ENCODE peak calls at places on chromosomes 2 and 18, in ten cellular contexts. X is left ventricle myocardium inferior, J is fibroblast of lung, E is upper lobe of right lung, I is cardiac muscle cell, R is stomach, C is Peyer's patch, P is tibial artery, V is OCI-LY7, Q is neural progenitor cell. O is an unnamed sample.

GRCh38 chr2:238387376-238387775 is 39.4 kb upstream of the ASB1 start:
- DNase-seq in X (no peak), J (no peak), E (no peak), I (no peak), R (no peak), C (no peak), P (no peak), V (no peak), Q (no peak), O (no peak)

GRCh38 chr2:70381821-70382220 is 80.0 kb upstream of the FAM136A start:
- DNase-seq in X (no peak), J (peak; percentile 59), E (no peak), I (no peak), R (no peak), C (no peak), P (no peak), V (no peak), Q (no peak), O (no peak)

GRCh38 chr2:233419626-233420431 is 65.5 kb downstream of the DGKD start:
- DNase-seq in X (no peak), J (no peak), E (no peak), I (peak; percentile 34), R (peak; percentile 76), C (no peak), P (no peak), V (peak; percentile 23), Q (peak; percentile 64), O (no peak)

GRCh38 chr2:20666364-20667150 is at the start of gene GDF7:
- DNase-seq in X (no peak), J (no peak), E (peak; percentile 65), I (peak; percentile 34), R (no peak), C (peak; percentile 66), P (peak; percentile 72), V (no peak), Q (peak; percentile 58), O (peak; percentile 49)

GRCh38 chr2:232447638-232448472 is 8.1 kb upstream of the ALPI start:
- DNase-seq in X (peak; percentile 12), J (peak; percentile 11), E (peak; percentile 64), I (no peak), R (no peak), C (peak; percentile 88), P (no peak), V (no peak), Q (no peak), O (no peak)

GRCh38 chr2:10400978-10401951 is 46.9 kb downstream of the ODC1 start:
- DNase-seq in X (no peak), J (no peak), E (no peak), I (no peak), R (peak; percentile 48), C (peak; percentile 76), P (no peak), V (no peak), Q (no peak), O (peak; percentile 46)

GRCh38 chr2:46294185-46294836 is 2.9 kb upstream of the EPAS1 start:
- DNase-seq in X (peak; percentile 31), J (no peak), E (no peak), I (peak; percentile 48), R (no peak), C (no peak), P (no peak), V (no peak), Q (peak; percentile 74), O (no peak)

GRCh38 chr2:170321526-170321925 is 143.6 kb downstream of the MYO3B start:
- DNase-seq in X (no peak), J (no peak), E (no peak), I (no peak), R (no peak), C (no peak), P (no peak), V (no peak), Q (no peak), O (no peak)

GRCh38 chr2:139924070-139924469 is 1143.9 kb upstream of the NXPH2 start:
- DNase-seq in X (no peak), J (no peak), E (no peak), I (peak; percentile 33), R (no peak), C (no peak), P (no peak), V (no peak), Q (peak; percentile 43), O (no peak)

GRCh38 chr18:7898181-7898580 is 331.1 kb downstream of the PTPRM start:
- DNase-seq in X (no peak), J (no peak), E (no peak), I (no peak), R (no peak), C (no peak), P (no peak), V (no peak), Q (peak; percentile 51), O (no peak)

GRCh38 chr18:59697236-59697932 is at the start of gene CCBE1:
- DNase-seq in X (peak; percentile 60), J (peak; percentile 71), E (peak; percentile 88), I (peak; percentile 77), R (peak; percentile 79), C (peak; percentile 82), P (no peak), V (no peak), Q (peak; percentile 88), O (peak; percentile 80)

GRCh38 chr18:2846241-2846637 is 567 bp upstream of the EMILIN2 start:
- DNase-seq in X (no peak), J (peak; percentile 26), E (no peak), I (no peak), R (no peak), C (peak; percentile 51), P (peak; percentile 37), V (no peak), Q (peak; percentile 53), O (no peak)

GRCh38 chr2:208062113-208062512 is 36.8 kb upstream of the PLEKHM3 start:
- DNase-seq in X (no peak), J (peak; percentile 44), E (no peak), I (no peak), R (no peak), C (no peak), P (no peak), V (peak; percentile 44), Q (peak; percentile 85), O (no peak)

GRCh38 chr2:64627860-64628841 is 25.6 kb downstream of the SERTAD2 start:
- DNase-seq in X (no peak), J (no peak), E (no peak), I (no peak), R (peak; percentile 20), C (no peak), P (no peak), V (no peak), Q (no peak), O (no peak)

GRCh38 chr2:234881413-234882241 is 70.2 kb upstream of the SH3BP4 start:
- DNase-seq in X (peak; percentile 78), J (peak; percentile 89), E (peak; percentile 91), I (peak; percentile 89), R (peak; percentile 88), C (peak; percentile 91), P (peak; percentile 80), V (peak; percentile 64), Q (peak; percentile 73), O (peak; percentile 91)

GRCh38 chr2:1664076-1664605 is 80.2 kb downstream of the PXDN start:
- DNase-seq in X (no peak), J (no peak), E (no peak), I (peak; percentile 10), R (peak; percentile 10), C (peak; percentile 36), P (peak; percentile 8), V (no peak), Q (no peak), O (no peak)

GRCh38 chr2:1662606-1663180 is 81.6 kb downstream of the PXDN start:
- DNase-seq in X (no peak), J (no peak), E (no peak), I (no peak), R (no peak), C (peak; percentile 43), P (peak; percentile 14), V (no peak), Q (no peak), O (no peak)

GRCh38 chr2:1663621-1664020 is 80.7 kb downstream of the PXDN start:
- DNase-seq in X (no peak), J (no peak), E (no peak), I (no peak), R (peak; percentile 23), C (no peak), P (peak; percentile 17), V (no peak), Q (no peak), O (no peak)

GRCh38 chr2:1665761-1666505 is 78.4 kb downstream of the PXDN start:
- DNase-seq in X (no peak), J (no peak), E (no peak), I (no peak), R (peak; percentile 9), C (peak; percentile 28), P (no peak), V (no peak), Q (no peak), O (no peak)

GRCh38 chr2:1664698-1665097 is 79.6 kb downstream of the PXDN start:
- DNase-seq in X (no peak), J (no peak), E (no peak), I (no peak), R (peak; percentile 7), C (peak; percentile 33), P (peak; percentile 20), V (no peak), Q (no peak), O (no peak)
- H3K4me1 ChIP-seq in X (no peaks in the 10 kb centered on the region), J (no peaks in the 10 kb centered on the region), E (no peaks in the 10 kb centered on the region), I (peaks cover 4% of the 10 kb centered on the region), R (no peaks in the 10 kb centered on the region), C (no peaks in the 10 kb centered on the region), P (no peaks in the 10 kb centered on the region), V (no peaks in the 10 kb centered on the region), Q (no peaks in the 10 kb centered on the region), O (no peaks in the 10 kb centered on the region)

GRCh38 chr2:109171444-109172334 is 42.7 kb downstream of the SH3RF3 start:
- DNase-seq in X (peak; percentile 42), J (peak; percentile 97), E (no peak), I (peak; percentile 38), R (peak; percentile 36), C (no peak), P (peak; percentile 91), V (no peak), Q (no peak), O (peak; percentile 45)
- H3K27ac ChIP-seq in X (peak overlapping the region; percentile 90), J (peak overlapping the region; percentile 90), E (peak overlapping the region; percentile 82), I (no peak overlapping the region), R (peak overlapping the region; percentile 85), C (peak overlapping the region; percentile 50), P (peak overlapping the region; percentile 94), V (no peak overlapping the region), Q (no peak overlapping the region), O (peak overlapping the region; percentile 76)

GRCh38 chr2:108960006-108960405 is 29.0 kb downstream of the EDAR start:
- DNase-seq in X (no peak), J (no peak), E (no peak), I (no peak), R (no peak), C (no peak), P (no peak), V (no peak), Q (no peak), O (no peak)
- TF ChIP-seq CTCF in X (no peak), J (peak; percentile 11), E (no peak), I (peak; percentile 21), R (no peak), C (peak; percentile 11), P (no peak), V (peak; percentile 19), Q (peak; percentile 32), O (no peak)

DNA sequence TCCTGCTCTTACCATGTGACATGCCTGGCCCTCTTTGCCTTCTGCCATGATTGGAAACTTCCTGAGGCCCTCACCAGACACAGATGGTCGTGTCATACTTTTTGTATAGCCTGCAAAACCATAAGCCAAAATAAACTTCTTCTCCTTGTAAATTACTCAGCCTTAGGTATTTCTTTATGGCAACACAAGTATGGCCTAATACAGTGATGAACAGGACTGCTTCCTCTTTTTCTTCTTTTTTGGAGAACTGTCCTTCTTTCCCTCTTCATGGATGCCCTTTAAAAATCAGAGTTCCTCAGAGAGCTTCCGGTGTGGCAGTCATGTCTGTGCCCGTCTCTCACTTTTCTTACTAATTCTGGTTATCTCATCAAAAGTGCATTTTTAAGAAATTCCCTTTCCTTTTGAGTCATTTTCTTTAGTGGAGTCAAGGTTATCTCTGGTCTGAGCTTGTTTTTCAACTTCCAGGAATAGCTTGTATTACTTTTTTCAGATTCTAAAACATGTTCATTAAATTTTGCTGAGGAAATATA is 9.2 kb upstream of the IL1A start:
- DNase-seq in X (no peak), J (peak; percentile 41), E (no peak), I (no peak), R (no peak), C (no peak), P (no peak), V (no peak), Q (no peak), O (no peak)
- H3K4me1 ChIP-seq in X (peaks cover 12% of the 10 kb centered on the region), J (peaks cover 4% of the 10 kb centered on the region), E (peaks cover 12% of the 10 kb centered on the region), I (no peaks in the 10 kb centered on the region), R (no peaks in the 10 kb centered on the region), C (peaks cover 8% of the 10 kb centered on the region), P (no peaks in the 10 kb centered on the region), V (peaks cover 14% of the 10 kb centered on the region), Q (no peaks in the 10 kb centered on the region), O (no peaks in the 10 kb centered on the region)